ENCODE peak calls at places on chromosomes 5 and 9, in four cellular contexts. A is GOT3; N is lower lobe of right lung; G is activated CD4-positive, alpha-beta T cell treated with anti-CD3 and anti-CD28 coated beads for 4 hours. H is an unnamed sample.

GRCh38 chr5:10328323-10328722 is 20.6 kb upstream of the CMBL start:
- DNase-seq in N (no peak), G (no peak), A (no peak), H (no peak)

GRCh38 chr5:131264453-131265200 is 774 bp downstream of the CDC42SE2 start:
- DNase-seq in G (peak; percentile 44), N (peak; percentile 63), A (no peak), H (no peak)

GRCh38 chr9:133506653-133507038 is 18.1 kb downstream of the MYMK start:
- DNase-seq in A (peak; percentile 83), G (no peak), N (no peak), H (peak; percentile 20)

GRCh38 chr5:96344678-96345612 is 88.1 kb downstream of the PCSK1 start:
- DNase-seq in N (no peak), A (no peak), G (peak; percentile 13), H (no peak)

GRCh38 chr5:153352685-153353219 is 137.7 kb upstream of the GRIA1 start:
- DNase-seq in N (no peak), A (no peak), G (peak; percentile 43), H (no peak)

GRCh38 chr9:114855488-114855887 is 49.6 kb upstream of the TNFSF15 start:
- DNase-seq in G (no peak), N (no peak), A (no peak), H (no peak)

GRCh38 chr5:111469905-111470304 is 42.4 kb downstream of the STARD4 start:
- DNase-seq in A (no peak), G (no peak), N (no peak), H (no peak)

GRCh38 chr9:132647355-132647754 is 22.4 kb downstream of the DDX31 start:
- DNase-seq in A (peak; percentile 38), N (no peak), G (no peak), H (no peak)

GRCh38 chr5:174825587-174825986 is 101.2 kb downstream of the MSX2 start:
- DNase-seq in G (no peak), N (no peak), A (no peak), H (no peak)

GRCh38 chr5:72109625-72110024 is 2.4 kb downstream of the MAP1B start:
- DNase-seq in A (no peak), G (no peak), N (no peak), H (peak; percentile 75)

GRCh38 chr5:150401376-150402201 is 11.1 kb downstream of the CD74 start:
- DNase-seq in N (peak; percentile 32), G (no peak), A (no peak), H (no peak)

H was measured in ascending aorta.